ENCODE peak calls at places on chromosomes 7 and 10, in ten cellular contexts. One of them, this sample, is unnamed.
A peak's percentile ranks its signal among the peaks of the same experiment; 100 is the strongest.

GRCh38 chr10:110336111-110336721 is 31.5 kb upstream of the SMNDC1 start:
- DNase-seq in stomach: no peak
- DNase-seq in lower leg skin: no peak
- DNase-seq in ovary: peak; percentile 24
- DNase-seq in H54: peak; percentile 82
- DNase-seq in heart left ventricle: no peak
- DNase-seq in Peyer's patch: no peak
- DNase-seq in prostate gland: no peak
- DNase-seq in A549: peak; percentile 73
- DNase-seq in GM12892: no peak
- DNase-seq in this sample: no peak

GRCh38 chr7:2937701-2938513 is 93.8 kb upstream of the GNA12 start:
- DNase-seq in stomach: no peak
- DNase-seq in ovary: no peak
- DNase-seq in lower leg skin: no peak
- DNase-seq in prostate gland: no peak
- DNase-seq in Peyer's patch: peak; percentile 21
- DNase-seq in H54: no peak
- DNase-seq in heart left ventricle: peak; percentile 10
- DNase-seq in GM12892: no peak
- DNase-seq in A549: no peak
- DNase-seq in this sample: no peak

GRCh38 chr10:47031251-47031952 is 120.2 kb downstream of the PTPN20 start:
- DNase-seq in ovary: peak; percentile 3
- DNase-seq in GM12892: no peak
- DNase-seq in Peyer's patch: peak; percentile 29
- DNase-seq in H54: no peak
- DNase-seq in stomach: no peak
- DNase-seq in lower leg skin: no peak
- DNase-seq in heart left ventricle: peak; percentile 19
- DNase-seq in prostate gland: no peak
- DNase-seq in A549: peak; percentile 44
- DNase-seq in this sample: peak; percentile 8

GRCh38 chr10:101442456-101442800 is 88.5 kb downstream of the BTRC start:
- DNase-seq in ovary: no peak
- DNase-seq in heart left ventricle: no peak
- DNase-seq in stomach: no peak
- DNase-seq in GM12892: no peak
- DNase-seq in lower leg skin: no peak
- DNase-seq in Peyer's patch: no peak
- DNase-seq in A549: no peak
- DNase-seq in prostate gland: no peak
- DNase-seq in H54: no peak
- DNase-seq in this sample: no peak

GRCh38 chr7:5420108-5420840 is 3.4 kb downstream of the TNRC18 start:
- DNase-seq in A549: no peak
- DNase-seq in stomach: peak; percentile 45
- DNase-seq in lower leg skin: no peak
- DNase-seq in Peyer's patch: peak; percentile 69
- DNase-seq in ovary: no peak
- DNase-seq in prostate gland: peak; percentile 22
- DNase-seq in heart left ventricle: peak; percentile 41
- DNase-seq in H54: no peak
- DNase-seq in GM12892: no peak
- DNase-seq in this sample: peak; percentile 52

GRCh38 chr7:50729962-50730361 is 52.7 kb downstream of the GRB10 start:
- DNase-seq in A549: no peak
- DNase-seq in prostate gland: no peak
- DNase-seq in H54: no peak
- DNase-seq in lower leg skin: no peak
- DNase-seq in Peyer's patch: no peak
- DNase-seq in stomach: no peak
- DNase-seq in heart left ventricle: no peak
- DNase-seq in GM12892: no peak
- DNase-seq in ovary: no peak
- DNase-seq in this sample: no peak

GRCh38 chr10:48655426-48656240 is 29.0 kb upstream of the WDFY4 start:
- DNase-seq in ovary: peak; percentile 42
- DNase-seq in A549: peak; percentile 33
- DNase-seq in GM12892: no peak
- DNase-seq in prostate gland: peak; percentile 49
- DNase-seq in heart left ventricle: peak; percentile 74
- DNase-seq in Peyer's patch: peak; percentile 88
- DNase-seq in lower leg skin: no peak
- DNase-seq in H54: peak; percentile 83
- DNase-seq in stomach: peak; percentile 77
- DNase-seq in this sample: no peak

GRCh38 chr10:23095966-23096813 is 811 bp downstream of the MSRB2 start:
- DNase-seq in GM12892: no peak
- DNase-seq in lower leg skin: peak; percentile 51
- DNase-seq in ovary: peak; percentile 64
- DNase-seq in Peyer's patch: peak; percentile 67
- DNase-seq in H54: peak; percentile 23
- DNase-seq in prostate gland: peak; percentile 53
- DNase-seq in stomach: peak; percentile 37
- DNase-seq in heart left ventricle: peak; percentile 59
- DNase-seq in A549: peak; percentile 34
- DNase-seq in this sample: peak; percentile 74

GRCh38 chr10:3231951-3232730 is 59.6 kb upstream of the PITRM1 start:
- DNase-seq in Peyer's patch: no peak
- DNase-seq in lower leg skin: no peak
- DNase-seq in prostate gland: no peak
- DNase-seq in heart left ventricle: no peak
- DNase-seq in H54: no peak
- DNase-seq in stomach: no peak
- DNase-seq in A549: no peak
- DNase-seq in ovary: no peak
- DNase-seq in GM12892: no peak
- DNase-seq in this sample: no peak

GRCh38 chr7:44223362-44224114 is 22.8 kb downstream of the YKT6 start:
- DNase-seq in Peyer's patch: no peak
- DNase-seq in heart left ventricle: no peak
- DNase-seq in GM12892: no peak
- DNase-seq in H54: no peak
- DNase-seq in A549: no peak
- DNase-seq in ovary: no peak
- DNase-seq in lower leg skin: no peak
- DNase-seq in prostate gland: no peak
- DNase-seq in stomach: no peak
- DNase-seq in this sample: no peak

GRCh38 chr7:141700848-141701371 is 1.1 kb downstream of the DENND11 start:
- DNase-seq in GM12892: peak; percentile 12
- DNase-seq in A549: no peak
- DNase-seq in stomach: no peak
- DNase-seq in ovary: no peak
- DNase-seq in lower leg skin: no peak
- DNase-seq in heart left ventricle: no peak
- DNase-seq in Peyer's patch: no peak
- DNase-seq in H54: no peak
- DNase-seq in prostate gland: no peak
- DNase-seq in this sample: no peak

GRCh38 chr7:75991531-75992082 is 2.8 kb downstream of the TMEM120A start:
- DNase-seq in lower leg skin: no peak
- DNase-seq in prostate gland: no peak
- DNase-seq in stomach: no peak
- DNase-seq in GM12892: no peak
- DNase-seq in H54: no peak
- DNase-seq in ovary: no peak
- DNase-seq in Peyer's patch: no peak
- DNase-seq in heart left ventricle: no peak
- DNase-seq in A549: no peak
- DNase-seq in this sample: no peak

GRCh38 chr7:80900583-80901576 is 18.0 kb downstream of the SEMA3C start:
- DNase-seq in Peyer's patch: no peak
- DNase-seq in stomach: no peak
- DNase-seq in heart left ventricle: no peak
- DNase-seq in ovary: no peak
- DNase-seq in lower leg skin: no peak
- DNase-seq in H54: no peak
- DNase-seq in A549: no peak
- DNase-seq in prostate gland: no peak
- DNase-seq in GM12892: no peak
- DNase-seq in this sample: no peak

GRCh38 chr7:101835136-101835535 is 17.7 kb downstream of the CUX1 start:
- DNase-seq in ovary: no peak
- DNase-seq in A549: no peak
- DNase-seq in heart left ventricle: no peak
- DNase-seq in H54: no peak
- DNase-seq in lower leg skin: no peak
- DNase-seq in prostate gland: no peak
- DNase-seq in Peyer's patch: no peak
- DNase-seq in stomach: no peak
- DNase-seq in GM12892: no peak
- DNase-seq in this sample: no peak

GRCh38 chr10:122657255-122657654 is 42.4 kb downstream of the C10orf120 start:
- DNase-seq in A549: no peak
- DNase-seq in prostate gland: peak; percentile 29
- DNase-seq in GM12892: no peak
- DNase-seq in lower leg skin: no peak
- DNase-seq in stomach: no peak
- DNase-seq in heart left ventricle: no peak
- DNase-seq in H54: no peak
- DNase-seq in ovary: no peak
- DNase-seq in Peyer's patch: peak; percentile 5
- DNase-seq in this sample: no peak

GRCh38 chr10:103652599-103653281 is 159.2 kb downstream of the NEURL1 start:
- DNase-seq in lower leg skin: peak; percentile 64
- DNase-seq in Peyer's patch: peak; percentile 77
- DNase-seq in A549: no peak
- DNase-seq in prostate gland: no peak
- DNase-seq in H54: no peak
- DNase-seq in stomach: no peak
- DNase-seq in GM12892: no peak
- DNase-seq in heart left ventricle: no peak
- DNase-seq in ovary: no peak
- DNase-seq in this sample: no peak

GRCh38 chr10:123583639-123584418 is 82.3 kb upstream of the GPR26 start:
- DNase-seq in A549: peak; percentile 52
- DNase-seq in H54: peak; percentile 35
- DNase-seq in GM12892: peak; percentile 54
- DNase-seq in lower leg skin: peak; percentile 76
- DNase-seq in heart left ventricle: peak; percentile 74
- DNase-seq in ovary: peak; percentile 54
- DNase-seq in prostate gland: peak; percentile 90
- DNase-seq in stomach: peak; percentile 84
- DNase-seq in Peyer's patch: peak; percentile 79
- DNase-seq in this sample: peak; percentile 32

DNA sequence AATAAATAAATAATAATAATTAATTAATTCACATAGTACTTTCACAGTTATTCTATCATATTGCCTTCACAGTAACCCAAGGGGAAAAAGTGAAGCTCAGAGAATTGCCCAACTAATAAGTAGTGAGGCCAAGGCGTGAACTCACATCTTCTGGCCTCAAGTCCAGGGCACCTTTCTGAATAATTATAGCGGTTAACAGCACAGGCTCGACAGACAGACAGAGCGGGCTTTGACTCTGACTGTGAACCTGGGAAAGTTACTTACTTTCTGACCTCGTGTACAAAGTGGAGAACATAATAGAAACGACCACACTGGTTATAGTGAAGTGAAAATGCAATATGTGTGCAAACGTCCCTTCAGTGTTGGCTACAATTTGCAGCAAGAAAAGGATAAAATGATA is 5.7 kb upstream of the SMKR1 start:
- DNase-seq in stomach: no peak
- DNase-seq in lower leg skin: no peak
- DNase-seq in ovary: no peak
- DNase-seq in H54: no peak
- DNase-seq in heart left ventricle: no peak
- DNase-seq in A549: no peak
- DNase-seq in Peyer's patch: no peak
- DNase-seq in GM12892: no peak
- DNase-seq in prostate gland: no peak
- DNase-seq in this sample: no peak
- TF ChIP-seq POLR2A in stomach: no peak
- TF ChIP-seq POLR2A in lower leg skin: no peak
- TF ChIP-seq POLR2A in ovary: no peak
- TF ChIP-seq POLR2A in H54: no peak
- TF ChIP-seq POLR2A in heart left ventricle: no peak
- TF ChIP-seq POLR2A in A549: no peak
- TF ChIP-seq POLR2A in Peyer's patch: no peak
- TF ChIP-seq POLR2A in GM12892: no peak
- TF ChIP-seq POLR2A in prostate gland: no peak
- TF ChIP-seq POLR2A in this sample: no peak

GRCh38 chr10:100348389-100348927 is 1.4 kb downstream of the SCD start:
- DNase-seq in A549: no peak
- DNase-seq in Peyer's patch: no peak
- DNase-seq in H54: no peak
- DNase-seq in ovary: no peak
- DNase-seq in heart left ventricle: no peak
- DNase-seq in lower leg skin: no peak
- DNase-seq in GM12892: no peak
- DNase-seq in prostate gland: no peak
- DNase-seq in stomach: no peak
- DNase-seq in this sample: no peak
- TF ChIP-seq POLR2A in A549: no peak
- TF ChIP-seq POLR2A in Peyer's patch: no peak
- TF ChIP-seq POLR2A in H54: no peak
- TF ChIP-seq POLR2A in ovary: no peak
- TF ChIP-seq POLR2A in heart left ventricle: no peak
- TF ChIP-seq POLR2A in lower leg skin: no peak
- TF ChIP-seq POLR2A in GM12892: no peak
- TF ChIP-seq POLR2A in prostate gland: no peak
- TF ChIP-seq POLR2A in stomach: no peak
- TF ChIP-seq POLR2A in this sample: no peak

GRCh38 chr10:38027992-38028391 is 17.5 kb downstream of the ZNF33A start:
- DNase-seq in GM12892: no peak
- DNase-seq in stomach: no peak
- DNase-seq in H54: no peak
- DNase-seq in lower leg skin: no peak
- DNase-seq in prostate gland: no peak
- DNase-seq in heart left ventricle: no peak
- DNase-seq in Peyer's patch: no peak
- DNase-seq in ovary: no peak
- DNase-seq in A549: no peak
- DNase-seq in this sample: no peak

DNA sequence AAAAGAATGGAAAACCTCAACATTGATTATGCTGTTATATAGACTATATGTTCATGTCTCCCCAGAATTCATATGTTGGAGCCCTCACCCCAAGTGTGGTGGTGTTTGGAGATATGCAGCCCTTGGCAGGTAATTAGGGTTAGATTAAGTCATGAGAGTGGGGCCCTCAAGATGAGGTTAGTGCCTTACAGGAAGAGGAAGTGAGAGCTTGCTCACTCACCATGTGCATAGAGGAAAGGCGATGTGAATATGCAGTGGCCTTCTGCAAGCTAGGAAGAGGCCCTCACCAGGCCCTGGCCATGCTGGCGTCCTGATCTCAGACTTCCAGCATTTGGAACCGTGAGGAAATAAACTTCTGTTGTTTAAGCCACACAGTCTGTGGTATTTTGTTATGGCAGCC is 14.8 kb downstream of the ZNF33A start:
- DNase-seq in lower leg skin: no peak
- DNase-seq in H54: no peak
- DNase-seq in Peyer's patch: no peak
- DNase-seq in prostate gland: no peak
- DNase-seq in heart left ventricle: no peak
- DNase-seq in A549: no peak
- DNase-seq in stomach: no peak
- DNase-seq in GM12892: no peak
- DNase-seq in ovary: no peak
- DNase-seq in this sample: no peak
- TF ChIP-seq POLR2A in lower leg skin: no peak
- TF ChIP-seq POLR2A in H54: no peak
- TF ChIP-seq POLR2A in Peyer's patch: no peak
- TF ChIP-seq POLR2A in prostate gland: no peak
- TF ChIP-seq POLR2A in heart left ventricle: no peak
- TF ChIP-seq POLR2A in A549: no peak
- TF ChIP-seq POLR2A in stomach: no peak
- TF ChIP-seq POLR2A in GM12892: no peak
- TF ChIP-seq POLR2A in ovary: no peak
- TF ChIP-seq POLR2A in this sample: no peak

GRCh38 chr7:129224251-129225205 is at the start of gene AHCYL2:
- DNase-seq in H54: peak; percentile 87
- DNase-seq in stomach: peak; percentile 98
- DNase-seq in ovary: peak; percentile 97
- DNase-seq in heart left ventricle: peak; percentile 99
- DNase-seq in A549: peak; percentile 92
- DNase-seq in Peyer's patch: peak; percentile 99
- DNase-seq in GM12892: peak; percentile 90
- DNase-seq in lower leg skin: peak; percentile 97
- DNase-seq in prostate gland: peak; percentile 98
- DNase-seq in this sample: peak; percentile 95
- TF ChIP-seq POLR2A in H54: peak; percentile 86
- TF ChIP-seq POLR2A in stomach: no peak
- TF ChIP-seq POLR2A in ovary: peak; percentile 8
- TF ChIP-seq POLR2A in heart left ventricle: no peak
- TF ChIP-seq POLR2A in A549: peak; percentile 76
- TF ChIP-seq POLR2A in Peyer's patch: peak; percentile 52
- TF ChIP-seq POLR2A in GM12892: peak; percentile 46
- TF ChIP-seq POLR2A in lower leg skin: no peak
- TF ChIP-seq POLR2A in prostate gland: peak; percentile 84
- TF ChIP-seq POLR2A in this sample: peak; percentile 18